ENCODE peak calls at places on chromosome 21, in seven cellular contexts. One of them, this sample, is unnamed.
A peak's percentile ranks its signal among the peaks of the same experiment; 100 is the strongest.

GRCh38 chr21:41641821-41642368 is 125.0 kb downstream of the RIPK4 start:
- DNase-seq in T-cell: no peak
- DNase-seq in neural progenitor cell: peak; percentile 24
- DNase-seq in GM12891: no peak
- DNase-seq in NCI-H2081: no peak
- DNase-seq in NCI-H226: peak; percentile 93
- DNase-seq in HFF-Myc: peak; percentile 76
- DNase-seq in this sample: no peak

GRCh38 chr21:45294509-45295291 is 7.0 kb upstream of the POFUT2 start:
- DNase-seq in T-cell: no peak
- DNase-seq in neural progenitor cell: no peak
- DNase-seq in HFF-Myc: peak; percentile 88
- DNase-seq in GM12891: no peak
- DNase-seq in NCI-H226: no peak
- DNase-seq in NCI-H2081: no peak
- DNase-seq in this sample: no peak

GRCh38 chr21:43001316-43001715 is 27.0 kb downstream of the PKNOX1 start:
- DNase-seq in T-cell: no peak
- DNase-seq in NCI-H2081: no peak
- DNase-seq in neural progenitor cell: no peak
- DNase-seq in NCI-H226: no peak
- DNase-seq in HFF-Myc: no peak
- DNase-seq in GM12891: no peak
- DNase-seq in this sample: no peak

GRCh38 chr21:32917392-32918135 is 108.2 kb upstream of the OLIG2 start:
- DNase-seq in NCI-H2081: no peak
- DNase-seq in HFF-Myc: no peak
- DNase-seq in GM12891: no peak
- DNase-seq in T-cell: no peak
- DNase-seq in NCI-H226: no peak
- DNase-seq in neural progenitor cell: no peak
- DNase-seq in this sample: no peak

GRCh38 chr21:39441502-39442475 is 3.8 kb downstream of the LCA5L start:
- DNase-seq in NCI-H226: peak; percentile 10
- DNase-seq in neural progenitor cell: peak; percentile 59
- DNase-seq in GM12891: no peak
- DNase-seq in HFF-Myc: no peak
- DNase-seq in NCI-H2081: peak; percentile 31
- DNase-seq in T-cell: peak; percentile 13
- DNase-seq in this sample: no peak

GRCh38 chr21:44911384-44912157 is 9.1 kb downstream of the ITGB2 start:
- DNase-seq in NCI-H2081: peak; percentile 84
- DNase-seq in NCI-H226: peak; percentile 40
- DNase-seq in GM12891: peak; percentile 79
- DNase-seq in HFF-Myc: no peak
- DNase-seq in neural progenitor cell: no peak
- DNase-seq in T-cell: peak; percentile 55
- DNase-seq in this sample: no peak

GRCh38 chr21:32256873-32257620 is 21.8 kb downstream of the MIS18A start:
- DNase-seq in GM12891: no peak
- DNase-seq in neural progenitor cell: no peak
- DNase-seq in NCI-H226: peak; percentile 66
- DNase-seq in T-cell: no peak
- DNase-seq in NCI-H2081: peak; percentile 85
- DNase-seq in HFF-Myc: peak; percentile 80
- DNase-seq in this sample: no peak

GRCh38 chr21:34354836-34355235 is 9.0 kb upstream of the KCNE2 start:
- DNase-seq in HFF-Myc: no peak
- DNase-seq in NCI-H226: no peak
- DNase-seq in T-cell: no peak
- DNase-seq in neural progenitor cell: no peak
- DNase-seq in NCI-H2081: no peak
- DNase-seq in GM12891: no peak
- DNase-seq in this sample: no peak

GRCh38 chr21:45542667-45543370 is 579 bp upstream of the SLC19A1 start:
- DNase-seq in neural progenitor cell: no peak
- DNase-seq in GM12891: no peak
- DNase-seq in NCI-H226: no peak
- DNase-seq in HFF-Myc: no peak
- DNase-seq in T-cell: no peak
- DNase-seq in NCI-H2081: no peak
- DNase-seq in this sample: no peak

GRCh38 chr21:35648512-35648911 is 411.8 kb downstream of the SETD4 start:
- DNase-seq in NCI-H226: no peak
- DNase-seq in HFF-Myc: no peak
- DNase-seq in T-cell: no peak
- DNase-seq in GM12891: no peak
- DNase-seq in neural progenitor cell: no peak
- DNase-seq in NCI-H2081: peak; percentile 76
- DNase-seq in this sample: no peak

GRCh38 chr21:32333953-32334673 is 35.5 kb downstream of the MRAP start:
- DNase-seq in neural progenitor cell: no peak
- DNase-seq in HFF-Myc: no peak
- DNase-seq in NCI-H226: no peak
- DNase-seq in GM12891: no peak
- DNase-seq in NCI-H2081: no peak
- DNase-seq in T-cell: no peak
- DNase-seq in this sample: no peak

GRCh38 chr21:44737706-44738354 is 26.5 kb upstream of the TSPEAR start:
- DNase-seq in NCI-H2081: peak; percentile 13
- DNase-seq in GM12891: no peak
- DNase-seq in T-cell: no peak
- DNase-seq in neural progenitor cell: peak; percentile 39
- DNase-seq in NCI-H226: no peak
- DNase-seq in HFF-Myc: no peak
- DNase-seq in this sample: peak; percentile 44

GRCh38 chr21:34844033-34844923 is 175.5 kb downstream of the CLIC6 start:
- DNase-seq in NCI-H226: no peak
- DNase-seq in NCI-H2081: no peak
- DNase-seq in T-cell: no peak
- DNase-seq in neural progenitor cell: no peak
- DNase-seq in GM12891: no peak
- DNase-seq in HFF-Myc: no peak
- DNase-seq in this sample: no peak

GRCh38 chr21:44650265-44650972 is 4.0 kb downstream of the KRTAP12-4 start:
- DNase-seq in GM12891: no peak
- DNase-seq in NCI-H2081: no peak
- DNase-seq in T-cell: no peak
- DNase-seq in NCI-H226: no peak
- DNase-seq in HFF-Myc: no peak
- DNase-seq in neural progenitor cell: no peak
- DNase-seq in this sample: no peak

GRCh38 chr21:42427809-42428419 is 24.2 kb downstream of the UBASH3A start:
- DNase-seq in NCI-H2081: no peak
- DNase-seq in HFF-Myc: no peak
- DNase-seq in GM12891: no peak
- DNase-seq in NCI-H226: no peak
- DNase-seq in neural progenitor cell: no peak
- DNase-seq in T-cell: no peak
- DNase-seq in this sample: no peak

GRCh38 chr21:35237287-35237686 is 188.2 kb upstream of the RUNX1 start:
- DNase-seq in GM12891: no peak
- DNase-seq in HFF-Myc: no peak
- DNase-seq in NCI-H226: no peak
- DNase-seq in neural progenitor cell: no peak
- DNase-seq in NCI-H2081: no peak
- DNase-seq in T-cell: no peak
- DNase-seq in this sample: no peak

GRCh38 chr21:39869141-39869818 is 2.0 kb downstream of the PCP4 start:
- DNase-seq in GM12891: no peak
- DNase-seq in HFF-Myc: no peak
- DNase-seq in T-cell: no peak
- DNase-seq in NCI-H226: no peak
- DNase-seq in NCI-H2081: peak; percentile 19
- DNase-seq in neural progenitor cell: no peak
- DNase-seq in this sample: no peak

GRCh38 chr21:37538971-37539590 is 172.5 kb downstream of the DYRK1A start:
- DNase-seq in NCI-H2081: no peak
- DNase-seq in neural progenitor cell: no peak
- DNase-seq in GM12891: no peak
- DNase-seq in HFF-Myc: no peak
- DNase-seq in NCI-H226: no peak
- DNase-seq in T-cell: no peak
- DNase-seq in this sample: no peak

GRCh38 chr21:14814282-14814681 is 250.5 kb downstream of the NRIP1 start:
- DNase-seq in NCI-H2081: no peak
- DNase-seq in HFF-Myc: no peak
- DNase-seq in GM12891: no peak
- DNase-seq in T-cell: no peak
- DNase-seq in neural progenitor cell: no peak
- DNase-seq in NCI-H226: no peak
- DNase-seq in this sample: no peak

GRCh38 chr21:45680215-45680614 is 36.7 kb downstream of the PCBP3 start:
- DNase-seq in NCI-H226: no peak
- DNase-seq in HFF-Myc: no peak
- DNase-seq in NCI-H2081: no peak
- DNase-seq in neural progenitor cell: no peak
- DNase-seq in GM12891: no peak
- DNase-seq in T-cell: no peak
- DNase-seq in this sample: no peak

GRCh38 chr21:31848339-31848985 is 24.4 kb upstream of the HUNK start:
- DNase-seq in GM12891: no peak
- DNase-seq in T-cell: no peak
- DNase-seq in neural progenitor cell: no peak
- DNase-seq in NCI-H2081: no peak
- DNase-seq in HFF-Myc: no peak
- DNase-seq in NCI-H226: no peak
- DNase-seq in this sample: no peak

GRCh38 chr21:38668067-38668466 is 137.7 kb upstream of the ETS2 start:
- DNase-seq in NCI-H226: no peak
- DNase-seq in NCI-H2081: no peak
- DNase-seq in GM12891: no peak
- DNase-seq in T-cell: no peak
- DNase-seq in HFF-Myc: no peak
- DNase-seq in neural progenitor cell: no peak
- DNase-seq in this sample: no peak

GRCh38 chr21:27564684-27565280 is 597.9 kb upstream of the ADAMTS5 start:
- DNase-seq in GM12891: no peak
- DNase-seq in neural progenitor cell: peak; percentile 63
- DNase-seq in HFF-Myc: no peak
- DNase-seq in T-cell: no peak
- DNase-seq in NCI-H2081: peak; percentile 19
- DNase-seq in NCI-H226: peak; percentile 63
- DNase-seq in this sample: peak; percentile 18

GRCh38 chr21:45371649-45372048 is 33.3 kb upstream of the COL18A1 start:
- DNase-seq in GM12891: no peak
- DNase-seq in neural progenitor cell: no peak
- DNase-seq in NCI-H2081: no peak
- DNase-seq in NCI-H226: no peak
- DNase-seq in HFF-Myc: no peak
- DNase-seq in T-cell: no peak
- DNase-seq in this sample: no peak

GRCh38 chr21:16419188-16419874 is 689.5 kb downstream of the USP25 start:
- DNase-seq in NCI-H226: no peak
- DNase-seq in GM12891: no peak
- DNase-seq in T-cell: no peak
- DNase-seq in NCI-H2081: peak; percentile 94
- DNase-seq in neural progenitor cell: peak; percentile 3
- DNase-seq in HFF-Myc: peak; percentile 79
- DNase-seq in this sample: no peak

GRCh38 chr21:39518845-39519205 is 67.1 kb downstream of the SH3BGR start:
- DNase-seq in T-cell: no peak
- DNase-seq in GM12891: no peak
- DNase-seq in NCI-H226: no peak
- DNase-seq in HFF-Myc: no peak
- DNase-seq in neural progenitor cell: no peak
- DNase-seq in NCI-H2081: no peak
- DNase-seq in this sample: no peak

GRCh38 chr21:32574946-32575925 is 10.1 kb downstream of the TCP10L start:
- DNase-seq in HFF-Myc: no peak
- DNase-seq in T-cell: no peak
- DNase-seq in NCI-H226: no peak
- DNase-seq in neural progenitor cell: no peak
- DNase-seq in NCI-H2081: no peak
- DNase-seq in GM12891: no peak
- DNase-seq in this sample: no peak

GRCh38 chr21:45618846-45619485 is 24.6 kb upstream of the PCBP3 start:
- DNase-seq in GM12891: no peak
- DNase-seq in NCI-H226: no peak
- DNase-seq in NCI-H2081: no peak
- DNase-seq in neural progenitor cell: no peak
- DNase-seq in T-cell: no peak
- DNase-seq in HFF-Myc: no peak
- DNase-seq in this sample: no peak

GRCh38 chr21:41678016-41678935 is 88.6 kb downstream of the RIPK4 start:
- DNase-seq in NCI-H226: peak; percentile 65
- DNase-seq in HFF-Myc: no peak
- DNase-seq in NCI-H2081: peak; percentile 65
- DNase-seq in neural progenitor cell: no peak
- DNase-seq in GM12891: no peak
- DNase-seq in T-cell: no peak
- DNase-seq in this sample: no peak

GRCh38 chr21:34878501-34878900 is 170.6 kb downstream of the RUNX1 start:
- DNase-seq in HFF-Myc: no peak
- DNase-seq in GM12891: no peak
- DNase-seq in T-cell: no peak
- DNase-seq in NCI-H226: no peak
- DNase-seq in neural progenitor cell: no peak
- DNase-seq in NCI-H2081: peak; percentile 15
- DNase-seq in this sample: no peak

GRCh38 chr21:45507523-45507875 is 34.7 kb downstream of the SLC19A1 start:
- DNase-seq in NCI-H2081: no peak
- DNase-seq in NCI-H226: no peak
- DNase-seq in HFF-Myc: no peak
- DNase-seq in GM12891: no peak
- DNase-seq in T-cell: no peak
- DNase-seq in neural progenitor cell: no peak
- DNase-seq in this sample: no peak

GRCh38 chr21:45204395-45204794 is 83.3 kb downstream of the POFUT2 start:
- DNase-seq in neural progenitor cell: no peak
- DNase-seq in T-cell: no peak
- DNase-seq in NCI-H2081: no peak
- DNase-seq in HFF-Myc: no peak
- DNase-seq in NCI-H226: no peak
- DNase-seq in GM12891: no peak
- DNase-seq in this sample: no peak